ENCODE peak calls at places on chromosome 6, in six cellular contexts. W is breast epithelium; J is activated effector memory CD4-positive, alpha-beta T cell treated with anti-CD3 and anti-CD28 coated beads, Interleukin-2, amount 50 U/mL, for 16 hours; F is T-helper 17 cell; G is NCI-H1105 treated with DMSO at 0.1 percent for 48 hours; E is tibial nerve. H is an unnamed sample.

GRCh38 chr6:127420558-127420957 is 38.6 kb downstream of the KIAA0408 start:
- DNase-seq in W (no peak), J (peak), F (peak), G (peak), E (peak), H (peak)

GRCh38 chr6:17280552-17281090 is 540 bp upstream of the RBM24 start:
- DNase-seq in W (no peak), J (no peak), F (peak), G (no peak), E (peak), H (peak)

GRCh38 chr6:157830354-157831017 is 7.4 kb downstream of the SNX9 start:
- DNase-seq in W (no peak), J (no peak), F (no peak), G (no peak), E (no peak), H (no peak)

GRCh38 chr6:136889271-136890193 is 32.6 kb upstream of the SLC35D3 start:
- DNase-seq in W (no peak), J (no peak), F (no peak), G (no peak), E (no peak), H (no peak)

GRCh38 chr6:115838763-115839401 is 221.8 kb downstream of the FRK start:
- DNase-seq in W (no peak), J (no peak), F (no peak), G (peak), E (peak), H (peak)

GRCh38 chr6:151241853-151242252 is 2.1 kb downstream of the AKAP12 start:
- DNase-seq in W (no peak), J (no peak), F (no peak), G (no peak), E (no peak), H (no peak)

GRCh38 chr6:36906539-36906938 is 20.8 kb downstream of the C6orf89 start:
- DNase-seq in W (peak), J (no peak), F (no peak), G (peak), E (no peak), H (no peak)

GRCh38 chr6:138765896-138766487 is 7.6 kb upstream of the CCDC28A start:
- DNase-seq in W (no peak), J (no peak), F (no peak), G (peak), E (peak), H (no peak)

GRCh38 chr6:33896391-33897192 is 92.8 kb upstream of the MLN start:
- DNase-seq in W (no peak), J (no peak), F (no peak), G (no peak), E (no peak), H (no peak)

GRCh38 chr6:45626087-45626891 is 248.6 kb upstream of the SUPT3H start:
- DNase-seq in W (no peak), J (no peak), F (no peak), G (no peak), E (no peak), H (peak)

GRCh38 chr6:12605888-12606345 is 110.7 kb upstream of the PHACTR1 start:
- DNase-seq in W (no peak), J (peak), F (peak), G (peak), E (peak), H (peak)

GRCh38 chr6:30915591-30915946 is 1.5 kb downstream of the VARS2 start:
- DNase-seq in W (no peak), J (no peak), F (no peak), G (peak), E (peak), H (peak)

GRCh38 chr6:151681426-151682059 is 125.9 kb upstream of the ESR1 start:
- DNase-seq in W (no peak), J (no peak), F (no peak), G (no peak), E (no peak), H (no peak)